ENCODE peak calls at places on chromosome 9, in nine cellular contexts. One of them, this sample, is unnamed.
A peak's percentile ranks its signal among the peaks of the same experiment; 100 is the strongest.

GRCh38 chr9:136089697-136090045 is 5.4 kb downstream of the NACC2 start:
- DNase-seq in BJ: no peak
- DNase-seq in kidney epithelial cell: no peak
- DNase-seq in PC-9: no peak
- DNase-seq in cardiac fibroblast: peak; percentile 67
- DNase-seq in body of pancreas: no peak
- DNase-seq in GM12865: peak; percentile 33
- DNase-seq in heart right ventricle: no peak
- DNase-seq in NB4: peak; percentile 68
- DNase-seq in this sample: peak; percentile 26

GRCh38 chr9:21455320-21455719 is 15.1 kb downstream of the IFNA1 start:
- DNase-seq in BJ: no peak
- DNase-seq in kidney epithelial cell: no peak
- DNase-seq in PC-9: no peak
- DNase-seq in cardiac fibroblast: peak; percentile 56
- DNase-seq in body of pancreas: peak; percentile 12
- DNase-seq in GM12865: peak; percentile 53
- DNase-seq in heart right ventricle: no peak
- DNase-seq in NB4: peak; percentile 53
- DNase-seq in this sample: no peak

GRCh38 chr9:104958756-104959155 is 30.8 kb upstream of the ABCA1 start:
- DNase-seq in BJ: no peak
- DNase-seq in kidney epithelial cell: no peak
- DNase-seq in PC-9: no peak
- DNase-seq in cardiac fibroblast: peak; percentile 31
- DNase-seq in body of pancreas: no peak
- DNase-seq in GM12865: no peak
- DNase-seq in heart right ventricle: no peak
- DNase-seq in NB4: no peak
- DNase-seq in this sample: no peak

GRCh38 chr9:120439147-120439546 is 140.8 kb downstream of the CDK5RAP2 start:
- DNase-seq in BJ: no peak
- DNase-seq in kidney epithelial cell: no peak
- DNase-seq in PC-9: no peak
- DNase-seq in cardiac fibroblast: peak; percentile 33
- DNase-seq in body of pancreas: no peak
- DNase-seq in GM12865: peak; percentile 13
- DNase-seq in heart right ventricle: no peak
- DNase-seq in NB4: peak; percentile 49
- DNase-seq in this sample: no peak

GRCh38 chr9:130078547-130078946 is 24.8 kb downstream of the GPR107 start:
- DNase-seq in BJ: no peak
- DNase-seq in kidney epithelial cell: no peak
- DNase-seq in PC-9: no peak
- DNase-seq in cardiac fibroblast: no peak
- DNase-seq in body of pancreas: no peak
- DNase-seq in GM12865: no peak
- DNase-seq in heart right ventricle: no peak
- DNase-seq in NB4: no peak
- DNase-seq in this sample: no peak

GRCh38 chr9:137198051-137198747 is 2.3 kb downstream of the TPRN start:
- DNase-seq in BJ: no peak
- DNase-seq in kidney epithelial cell: no peak
- DNase-seq in PC-9: peak; percentile 93
- DNase-seq in cardiac fibroblast: no peak
- DNase-seq in body of pancreas: peak; percentile 97
- DNase-seq in GM12865: no peak
- DNase-seq in heart right ventricle: no peak
- DNase-seq in NB4: no peak
- DNase-seq in this sample: no peak

GRCh38 chr9:129803679-129804065 is 688 bp downstream of the TOR1B start:
- DNase-seq in BJ: no peak
- DNase-seq in kidney epithelial cell: no peak
- DNase-seq in PC-9: peak; percentile 31
- DNase-seq in cardiac fibroblast: no peak
- DNase-seq in body of pancreas: no peak
- DNase-seq in GM12865: no peak
- DNase-seq in heart right ventricle: no peak
- DNase-seq in NB4: peak; percentile 48
- DNase-seq in this sample: no peak

GRCh38 chr9:99634185-99634584 is 187.5 kb upstream of the NR4A3 start:
- DNase-seq in BJ: peak; percentile 2
- DNase-seq in kidney epithelial cell: no peak
- DNase-seq in PC-9: no peak
- DNase-seq in cardiac fibroblast: no peak
- DNase-seq in body of pancreas: no peak
- DNase-seq in GM12865: no peak
- DNase-seq in heart right ventricle: no peak
- DNase-seq in NB4: peak; percentile 5
- DNase-seq in this sample: no peak

GRCh38 chr9:129962889-129963703 is 79.9 kb downstream of the FNBP1 start:
- DNase-seq in BJ: no peak
- DNase-seq in kidney epithelial cell: no peak
- DNase-seq in PC-9: peak; percentile 29
- DNase-seq in cardiac fibroblast: peak; percentile 71
- DNase-seq in body of pancreas: peak; percentile 50
- DNase-seq in GM12865: peak; percentile 90
- DNase-seq in heart right ventricle: no peak
- DNase-seq in NB4: peak; percentile 51
- DNase-seq in this sample: no peak

GRCh38 chr9:123550012-123550411 is 194.0 kb downstream of the CRB2 start:
- DNase-seq in BJ: no peak
- DNase-seq in kidney epithelial cell: no peak
- DNase-seq in PC-9: no peak
- DNase-seq in cardiac fibroblast: no peak
- DNase-seq in body of pancreas: no peak
- DNase-seq in GM12865: no peak
- DNase-seq in heart right ventricle: no peak
- DNase-seq in NB4: peak; percentile 4
- DNase-seq in this sample: no peak

GRCh38 chr9:29449294-29449693 is 1876.0 kb upstream of the C9orf72 start:
- DNase-seq in BJ: no peak
- DNase-seq in kidney epithelial cell: no peak
- DNase-seq in PC-9: no peak
- DNase-seq in cardiac fibroblast: no peak
- DNase-seq in body of pancreas: no peak
- DNase-seq in GM12865: no peak
- DNase-seq in heart right ventricle: no peak
- DNase-seq in NB4: no peak
- DNase-seq in this sample: no peak
- H3K4me3 ChIP-seq in BJ: no peak overlapping the region
- H3K4me3 ChIP-seq in kidney epithelial cell: no peak overlapping the region
- H3K4me3 ChIP-seq in PC-9: peak overlapping the region; percentile 50
- H3K4me3 ChIP-seq in cardiac fibroblast: no peak overlapping the region
- H3K4me3 ChIP-seq in body of pancreas: no peak overlapping the region
- H3K4me3 ChIP-seq in GM12865: no peak overlapping the region
- H3K4me3 ChIP-seq in heart right ventricle: no peak overlapping the region
- H3K4me3 ChIP-seq in NB4: no peak overlapping the region
- H3K4me3 ChIP-seq in this sample: no peak overlapping the region

GRCh38 chr9:27489087-27489876 is 34.8 kb upstream of the IFNK start:
- DNase-seq in BJ: no peak
- DNase-seq in kidney epithelial cell: no peak
- DNase-seq in PC-9: no peak
- DNase-seq in cardiac fibroblast: no peak
- DNase-seq in body of pancreas: no peak
- DNase-seq in GM12865: peak; percentile 85
- DNase-seq in heart right ventricle: no peak
- DNase-seq in NB4: no peak
- DNase-seq in this sample: no peak
- TF ChIP-seq CTCF in BJ: no peak
- TF ChIP-seq CTCF in kidney epithelial cell: no peak
- TF ChIP-seq CTCF in PC-9: no peak
- TF ChIP-seq CTCF in cardiac fibroblast: no peak
- TF ChIP-seq CTCF in body of pancreas: no peak
- TF ChIP-seq CTCF in GM12865: no peak
- TF ChIP-seq CTCF in heart right ventricle: no peak
- TF ChIP-seq CTCF in NB4: no peak
- TF ChIP-seq CTCF in this sample: no peak

GRCh38 chr9:134316444-134317160 is 9.7 kb upstream of the RXRA start:
- DNase-seq in BJ: no peak
- DNase-seq in kidney epithelial cell: no peak
- DNase-seq in PC-9: no peak
- DNase-seq in cardiac fibroblast: peak; percentile 71
- DNase-seq in body of pancreas: no peak
- DNase-seq in GM12865: peak; percentile 12
- DNase-seq in heart right ventricle: peak; percentile 61
- DNase-seq in NB4: no peak
- DNase-seq in this sample: peak; percentile 60
- H3K4me3 ChIP-seq in BJ: no peak overlapping the region
- H3K4me3 ChIP-seq in kidney epithelial cell: no peak overlapping the region
- H3K4me3 ChIP-seq in PC-9: no peak overlapping the region
- H3K4me3 ChIP-seq in cardiac fibroblast: no peak overlapping the region
- H3K4me3 ChIP-seq in body of pancreas: no peak overlapping the region
- H3K4me3 ChIP-seq in GM12865: no peak overlapping the region
- H3K4me3 ChIP-seq in heart right ventricle: no peak overlapping the region
- H3K4me3 ChIP-seq in NB4: no peak overlapping the region
- H3K4me3 ChIP-seq in this sample: no peak overlapping the region

GRCh38 chr9:4090491-4090890 is 209.4 kb downstream of the GLIS3 start:
- DNase-seq in BJ: no peak
- DNase-seq in kidney epithelial cell: no peak
- DNase-seq in PC-9: no peak
- DNase-seq in cardiac fibroblast: no peak
- DNase-seq in body of pancreas: no peak
- DNase-seq in GM12865: no peak
- DNase-seq in heart right ventricle: no peak
- DNase-seq in NB4: no peak
- DNase-seq in this sample: no peak
- TF ChIP-seq CTCF in BJ: no peak
- TF ChIP-seq CTCF in kidney epithelial cell: peak; percentile 13
- TF ChIP-seq CTCF in PC-9: no peak
- TF ChIP-seq CTCF in cardiac fibroblast: no peak
- TF ChIP-seq CTCF in body of pancreas: no peak
- TF ChIP-seq CTCF in GM12865: no peak
- TF ChIP-seq CTCF in heart right ventricle: no peak
- TF ChIP-seq CTCF in NB4: no peak
- TF ChIP-seq CTCF in this sample: no peak